ENCODE peak calls at places on chromosome 6, in six cellular contexts. F, S, T, D, G and Z are unnamed samples.

GRCh38 chr6:116450185-116450710 is 10.9 kb upstream of the CALHM6 start:
- DNase-seq in T (no peak), S (no peak), G (no peak), D (no peak), F (no peak), Z (no peak)

GRCh38 chr6:115891111-115891669 is 169.5 kb downstream of the FRK start:
- DNase-seq in G (no peak), S (no peak), D (no peak), F (no peak), T (no peak), Z (no peak)

GRCh38 chr6:153058291-153058690 is 55.8 kb upstream of the MTRF1L start:
- DNase-seq in D (no peak), T (no peak), G (no peak), F (no peak), S (no peak), Z (no peak)

GRCh38 chr6:75396005-75396800 is 97.4 kb downstream of the FILIP1 start:
- DNase-seq in S (no peak), D (no peak), G (no peak), F (no peak), T (no peak), Z (no peak)

GRCh38 chr6:164095056-164095455 is 680.5 kb downstream of the QKI start:
- DNase-seq in D (no peak), F (no peak), S (no peak), G (no peak), T (no peak), Z (no peak)

GRCh38 chr6:32967151-32968091 is 973 bp upstream of the BRD2 start:
- DNase-seq in F (no peak), S (no peak), D (peak; percentile 62), T (no peak), G (peak; percentile 62), Z (no peak)

GRCh38 chr6:99384507-99384906 is 9.5 kb downstream of the COQ3 start:
- DNase-seq in F (no peak), S (no peak), T (no peak), G (no peak), D (no peak), Z (no peak)

GRCh38 chr6:151330130-151330715 is 61.1 kb downstream of the ZBTB2 start:
- DNase-seq in T (no peak), D (no peak), F (no peak), S (no peak), G (no peak), Z (no peak)

GRCh38 chr6:127120109-127120786 is 1.8 kb downstream of the RSPO3 start:
- DNase-seq in G (no peak), F (peak; percentile 58), D (no peak), S (no peak), T (no peak), Z (no peak)

GRCh38 chr6:175680-176079 is 116.6 kb upstream of the DUSP22 start:
- DNase-seq in F (no peak), G (no peak), T (no peak), D (no peak), S (no peak), Z (no peak)

GRCh38 chr6:174036-174435 is 118.3 kb upstream of the DUSP22 start:
- DNase-seq in G (no peak), F (no peak), D (no peak), S (no peak), T (no peak), Z (no peak)

GRCh38 chr6:178119-178518 is 114.2 kb upstream of the DUSP22 start:
- DNase-seq in S (no peak), T (no peak), D (no peak), F (no peak), G (no peak), Z (no peak)

GRCh38 chr6:179340-179950 is 112.8 kb upstream of the DUSP22 start:
- DNase-seq in S (no peak), G (no peak), D (no peak), T (no peak), F (no peak), Z (no peak)

DNA sequence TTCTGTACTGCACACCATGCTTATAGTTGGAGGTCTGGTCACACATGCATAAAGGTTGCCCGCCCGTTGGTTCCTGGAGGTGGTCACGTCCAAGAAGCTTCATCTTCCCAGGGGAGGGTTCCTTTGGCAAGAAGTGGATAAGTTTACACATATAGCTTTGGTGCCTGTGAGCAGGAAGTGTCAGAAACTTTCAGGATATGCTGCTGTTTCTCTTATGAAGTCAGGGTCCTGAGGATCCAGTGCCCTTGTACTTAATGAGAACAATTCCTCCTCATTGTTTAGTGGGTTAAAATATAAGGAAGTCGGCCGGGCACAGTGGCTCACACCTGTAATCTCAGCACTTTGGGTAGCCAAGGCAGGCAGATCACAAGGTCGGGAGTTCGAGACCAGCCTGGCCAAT is 115.5 kb upstream of the DUSP22 start:
- DNase-seq in T (no peak), G (no peak), S (no peak), F (no peak), D (no peak), Z (no peak)
- H3K4me3 ChIP-seq in T (no peak overlapping the region), G (no peak overlapping the region), S (no peak overlapping the region), F (no peak overlapping the region), D (no peak overlapping the region), Z (no peak overlapping the region)

DNA sequence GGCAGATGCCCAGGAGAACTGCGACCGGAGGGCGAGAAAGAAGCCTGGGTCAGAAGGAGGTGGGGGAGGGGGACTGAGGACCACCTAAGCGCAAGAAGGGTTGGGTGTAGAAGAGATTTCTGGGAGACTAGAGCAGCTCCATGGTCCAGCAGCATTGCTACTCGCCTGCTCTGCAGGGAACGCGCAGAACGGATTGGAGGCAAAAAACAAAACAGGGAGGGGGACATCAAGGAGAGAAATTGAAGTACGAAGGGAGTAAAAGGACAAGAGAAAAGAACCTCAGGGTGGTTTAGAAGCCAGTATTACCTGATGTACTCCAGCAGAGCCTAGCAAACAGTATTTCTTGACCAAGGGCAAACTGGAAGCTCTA is 534 bp upstream of the GABBR1 start:
- DNase-seq in T (no peak), G (no peak), S (no peak), D (no peak), F (no peak), Z (no peak)
- H3K27ac ChIP-seq in T (peak overlapping the region; percentile 82), G (no peak overlapping the region), S (peak overlapping the region; percentile 81), D (no peak overlapping the region), F (no peak overlapping the region), Z (peak overlapping the region; percentile 84)

DNA sequence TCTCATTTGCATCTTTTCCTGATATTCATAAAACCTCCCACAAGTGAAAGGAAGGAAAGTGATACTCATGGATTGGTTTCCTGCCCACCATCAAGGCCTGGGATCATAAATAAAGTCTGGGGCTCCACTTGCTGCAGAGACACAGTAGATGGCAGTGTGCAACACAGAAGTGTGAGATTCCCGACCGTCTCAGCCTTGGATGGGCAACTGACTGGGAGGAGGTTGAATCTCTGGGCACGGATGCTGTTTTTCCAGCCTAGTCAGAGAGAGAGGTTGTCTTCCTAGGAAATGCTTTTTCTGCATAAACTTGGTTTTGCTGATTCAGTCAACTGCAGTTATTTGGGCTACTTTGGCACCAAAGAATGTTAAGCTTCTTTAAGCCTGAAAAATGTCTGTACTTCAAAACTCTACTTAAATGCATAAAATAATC is 9.9 kb upstream of the RFPL4B start:
- DNase-seq in T (peak; percentile 63), D (no peak), S (peak; percentile 19), G (peak; percentile 54), F (no peak), Z (no peak)
- TF ChIP-seq CTCF in T (peak; percentile 47), D (peak; percentile 45), S (peak; percentile 70), G (peak; percentile 35), F (peak; percentile 47), Z (peak; percentile 27)

GRCh38 chr6:167095888-167096287 is 27.0 kb upstream of the CCR6 start:
- DNase-seq in T (no peak), F (no peak), S (no peak), D (no peak), G (no peak), Z (no peak)
- H3K4me3 ChIP-seq in T (no peak overlapping the region), F (no peak overlapping the region), S (no peak overlapping the region), D (no peak overlapping the region), G (no peak overlapping the region), Z (no peak overlapping the region)

GRCh38 chr6:40112350-40112749 is 178.1 kb upstream of the MOCS1 start:
- DNase-seq in G (peak; percentile 3), T (no peak), S (no peak), F (no peak), D (no peak), Z (no peak)

GRCh38 chr6:40116829-40117228 is 182.6 kb upstream of the MOCS1 start:
- DNase-seq in G (no peak), T (no peak), F (no peak), S (no peak), D (no peak), Z (no peak)
- H3K27ac ChIP-seq in G (no peak overlapping the region), T (no peak overlapping the region), F (no peak overlapping the region), S (no peak overlapping the region), D (no peak overlapping the region), Z (no peak overlapping the region)